ENCODE peak calls at places on chromosome 4, in six cellular contexts. H, D, G, Q, C and O are unnamed samples.
A peak's percentile ranks its signal among the peaks of the same experiment; 100 is the strongest.

GRCh38 chr4:10593130-10593529 is 91.4 kb downstream of the CLNK start:
- DNase-seq in C (no peak), Q (peak; percentile 75), H (no peak), D (no peak), G (no peak), O (peak; percentile 48)

GRCh38 chr4:102429553-102429952 is 71.6 kb upstream of the NFKB1 start:
- DNase-seq in D (no peak), H (no peak), C (no peak), Q (no peak), G (no peak), O (no peak)

GRCh38 chr4:160423879-160424451 is 1321.1 kb downstream of the RAPGEF2 start:
- DNase-seq in H (no peak), D (no peak), Q (no peak), G (no peak), C (no peak), O (no peak)

GRCh38 chr4:30866907-30867306 is 146.7 kb downstream of the PCDH7 start:
- DNase-seq in G (no peak), Q (no peak), H (no peak), C (no peak), D (no peak), O (no peak)

GRCh38 chr4:81811562-81812293 is 340.0 kb upstream of the RASGEF1B start:
- DNase-seq in D (no peak), H (no peak), Q (no peak), C (no peak), G (no peak), O (no peak)

GRCh38 chr4:4759883-4760282 is 99.6 kb upstream of the MSX1 start:
- DNase-seq in D (no peak), Q (no peak), G (no peak), H (no peak), C (no peak), O (no peak)

GRCh38 chr4:63787326-63787725 is 621.9 kb downstream of the TECRL start:
- DNase-seq in H (no peak), G (no peak), D (no peak), C (no peak), Q (peak; percentile 49), O (no peak)

GRCh38 chr4:16194199-16194598 is 32.1 kb downstream of the TAPT1 start:
- DNase-seq in Q (no peak), H (no peak), D (no peak), G (no peak), C (no peak), O (no peak)

GRCh38 chr4:83075271-83075670 is 39.3 kb downstream of the PLAC8 start:
- DNase-seq in G (no peak), D (no peak), C (no peak), Q (no peak), H (no peak), O (no peak)

GRCh38 chr4:178351185-178351584 is 908.9 kb upstream of the AGA start:
- DNase-seq in G (no peak), D (no peak), C (no peak), H (no peak), Q (no peak), O (no peak)

GRCh38 chr4:134463771-134464170 is 262.2 kb upstream of the PABPC4L start:
- DNase-seq in C (no peak), D (no peak), H (no peak), Q (no peak), G (no peak), O (no peak)

GRCh38 chr4:38160487-38161207 is 200.4 kb downstream of the PTTG2 start:
- DNase-seq in Q (peak; percentile 55), H (no peak), D (no peak), C (no peak), G (no peak), O (no peak)

GRCh38 chr4:82913305-82913704 is 12.8 kb downstream of the THAP9 start:
- DNase-seq in G (no peak), Q (no peak), D (no peak), H (no peak), C (no peak), O (no peak)

GRCh38 chr4:40910706-40911105 is 161.0 kb downstream of the NSUN7 start:
- DNase-seq in D (no peak), G (no peak), Q (no peak), H (no peak), C (no peak), O (no peak)

GRCh38 chr4:39718366-39719323 is 20.7 kb downstream of the UBE2K start:
- DNase-seq in G (no peak), Q (no peak), H (peak; percentile 52), D (no peak), C (no peak), O (no peak)

GRCh38 chr4:83731609-83732008 is 195.7 kb downstream of the GPAT3 start:
- DNase-seq in Q (no peak), G (no peak), C (no peak), D (no peak), H (no peak), O (no peak)

GRCh38 chr4:136281889-136282288 is 1250.4 kb downstream of the PCDH18 start:
- DNase-seq in C (no peak), Q (no peak), D (no peak), H (no peak), G (no peak), O (no peak)

GRCh38 chr4:126790633-126791032 is 842.1 kb upstream of the INTU start:
- DNase-seq in D (no peak), C (no peak), H (no peak), Q (no peak), G (no peak), O (no peak)

DNA sequence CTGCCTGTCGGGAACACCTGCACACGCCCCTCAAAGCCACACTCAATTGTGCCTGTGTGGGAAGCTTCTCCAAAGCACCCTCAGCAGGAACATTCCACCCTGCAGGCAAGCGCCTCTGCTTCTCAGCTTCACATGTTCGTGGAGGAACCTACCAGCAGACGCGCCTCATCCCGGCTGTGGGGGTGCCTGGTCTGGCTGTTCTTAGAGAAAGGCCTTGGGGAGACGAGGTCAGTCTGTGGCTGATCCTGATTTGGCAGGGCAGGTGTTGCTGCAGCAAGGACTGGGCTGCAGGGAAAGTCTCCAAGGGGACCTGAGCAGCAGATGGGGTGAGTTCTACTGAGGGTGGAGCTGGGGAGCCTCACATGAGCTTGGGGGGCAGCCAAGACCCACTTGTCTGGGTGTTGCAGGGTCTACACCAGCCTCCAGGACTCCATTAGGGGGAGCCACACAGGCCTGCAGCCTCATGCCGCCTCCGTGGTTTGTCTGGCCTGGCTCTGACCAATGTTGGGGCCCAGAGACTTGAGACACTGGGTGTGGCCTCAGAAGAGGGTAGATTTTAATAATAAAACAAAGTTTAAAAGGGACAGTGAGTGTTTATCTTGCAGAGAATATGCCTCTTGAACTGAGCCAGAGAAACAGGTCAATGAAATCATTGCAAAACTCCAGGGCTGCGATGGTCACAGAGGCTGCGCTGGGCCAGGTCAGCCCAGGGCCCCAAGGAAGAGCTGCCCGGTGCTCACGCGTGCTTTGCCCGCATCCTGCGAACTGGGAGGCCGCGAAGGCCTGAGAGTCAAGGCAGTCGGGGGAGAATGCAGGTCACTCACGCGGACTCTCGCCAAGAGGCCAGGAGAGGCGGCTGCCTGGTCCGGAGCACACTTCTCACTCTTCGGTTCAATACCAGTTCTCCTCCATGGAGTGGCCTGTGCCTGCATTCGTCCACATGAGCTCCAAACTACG is 21.1 kb downstream of the RNF212 start:
- DNase-seq in D (no peak), Q (peak; percentile 65), C (no peak), G (peak; percentile 67), H (no peak), O (no peak)
- TF ChIP-seq CTCF in D (peak; percentile 8), Q (peak; percentile 60), C (peak; percentile 25), G (no peak), H (no peak), O (peak; percentile 46)

GRCh38 chr4:184396570-184397515 is 77.5 kb downstream of the IRF2 start:
- DNase-seq in G (no peak), H (no peak), Q (no peak), C (no peak), D (no peak), O (no peak)

GRCh38 chr4:184397516-184398163 is 76.7 kb downstream of the IRF2 start:
- DNase-seq in C (no peak), Q (peak; percentile 22), D (no peak), G (no peak), H (no peak), O (no peak)

GRCh38 chr4:184392748-184393334 is 81.5 kb downstream of the IRF2 start:
- DNase-seq in G (no peak), H (no peak), Q (peak; percentile 3), D (no peak), C (no peak), O (no peak)

GRCh38 chr4:184396001-184396400 is 78.3 kb downstream of the IRF2 start:
- DNase-seq in D (no peak), G (no peak), Q (no peak), C (no peak), H (no peak), O (no peak)

DNA sequence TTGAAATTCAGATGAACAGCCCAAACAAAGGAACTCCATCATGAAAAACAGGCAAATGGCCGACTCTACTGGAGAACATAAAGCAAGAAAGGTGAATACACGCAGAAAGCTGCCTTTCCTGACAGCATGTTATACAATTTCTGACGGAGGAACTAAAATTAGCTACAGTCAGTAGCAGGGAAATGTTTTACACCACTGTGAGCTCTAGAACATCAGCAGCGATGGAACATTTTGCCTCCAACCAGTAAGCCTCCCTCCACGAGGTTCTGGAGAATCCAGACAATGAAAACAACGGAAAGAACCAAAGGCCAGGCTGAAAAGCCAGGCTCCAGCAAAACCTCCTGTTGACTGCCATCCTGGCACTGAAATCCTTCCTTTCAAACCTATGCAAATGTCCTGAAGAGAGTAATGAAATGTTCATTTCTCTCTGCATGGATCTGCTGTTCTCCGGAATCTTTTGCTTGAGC is 78.9 kb downstream of the IRF2 start:
- DNase-seq in C (no peak), H (no peak), G (no peak), Q (peak; percentile 5), D (no peak), O (no peak)
- H3K36me3 ChIP-seq in C (peaks cover 26% of the 10 kb centered on the region), H (peaks cover 60% of the 10 kb centered on the region), G (peaks cover 70% of the 10 kb centered on the region), Q (peaks cover 12% of the 10 kb centered on the region), D (peaks cover 83% of the 10 kb centered on the region), O (peaks cover 11% of the 10 kb centered on the region)

GRCh38 chr4:74531952-74532794 is 87.2 kb downstream of the AREG start:
- DNase-seq in C (peak; percentile 63), H (no peak), Q (peak; percentile 64), G (no peak), D (no peak), O (peak; percentile 26)
- TF ChIP-seq CTCF in C (peak; percentile 98), H (peak; percentile 55), Q (peak; percentile 79), G (peak; percentile 50), D (peak; percentile 53), O (peak; percentile 54)

GRCh38 chr4:145148980-145149379 is 31.4 kb downstream of the OTUD4 start:
- DNase-seq in D (no peak), C (no peak), G (no peak), H (no peak), Q (no peak), O (no peak)

GRCh38 chr4:145155268-145155870 is 25.0 kb downstream of the OTUD4 start:
- DNase-seq in Q (no peak), H (no peak), C (no peak), D (no peak), G (no peak), O (no peak)

GRCh38 chr4:145153181-145153903 is 27.0 kb downstream of the OTUD4 start:
- DNase-seq in G (no peak), Q (no peak), H (no peak), C (no peak), D (no peak), O (no peak)

GRCh38 chr4:145154573-145154972 is 25.8 kb downstream of the OTUD4 start:
- DNase-seq in H (no peak), D (no peak), Q (peak; percentile 65), C (no peak), G (no peak), O (peak; percentile 26)

DNA sequence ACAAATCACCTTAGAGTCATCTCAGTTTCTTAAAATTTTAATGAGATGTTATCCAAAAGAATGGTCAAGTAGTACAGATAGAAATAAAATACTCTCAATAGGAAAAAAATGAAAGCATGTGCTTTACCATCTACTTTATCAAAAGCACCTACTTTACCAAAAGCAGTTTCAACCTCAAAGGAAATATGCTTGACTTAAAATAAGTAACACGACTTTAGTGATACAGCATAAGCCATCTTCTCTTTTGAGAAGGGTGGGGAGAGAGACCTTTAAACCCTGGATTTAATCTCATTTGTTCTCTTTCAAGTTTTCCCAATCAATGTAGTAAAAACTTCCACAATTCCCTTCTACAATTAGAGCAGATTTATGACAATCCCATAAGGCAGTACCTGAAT is 26.5 kb downstream of the OTUD4 start:
- DNase-seq in H (no peak), Q (no peak), D (no peak), C (no peak), G (no peak), O (no peak)
- H3K36me3 ChIP-seq in H (peaks cover 49% of the 10 kb centered on the region), Q (peaks cover 88% of the 10 kb centered on the region), D (peaks cover 95% of the 10 kb centered on the region), C (peaks cover 87% of the 10 kb centered on the region), G (peaks cover 60% of the 10 kb centered on the region), O (peaks cover 62% of the 10 kb centered on the region)